ENCODE peak calls at places on chromosome 13, in six cellular contexts. B is IMR-90, R is neuronal stem cell, G is H9, L is trophoblast cell, Z is H1. X is an unnamed sample.

GRCh38 chr13:41505209-41505835 is 48.0 kb downstream of the RGCC start:
- DNase-seq in B (peak), R (no peak), G (no peak), L (peak), Z (no peak), X (peak)

GRCh38 chr13:105904034-105904742 is 631.3 kb downstream of the EFNB2 start:
- DNase-seq in B (no peak), R (no peak), G (no peak), L (peak), Z (no peak), X (no peak)

GRCh38 chr13:111219306-111219705 is 101.1 kb upstream of the TEX29 start:
- DNase-seq in B (peak), R (no peak), G (no peak), L (peak), Z (no peak), X (peak)

GRCh38 chr13:72400859-72401258 is 326.6 kb downstream of the MZT1 start:
- DNase-seq in B (no peak), R (no peak), G (no peak), L (no peak), Z (no peak), X (no peak)

GRCh38 chr13:113650275-113650674 is 7.7 kb downstream of the ATP4B start:
- DNase-seq in B (no peak), R (no peak), G (no peak), L (no peak), Z (no peak), X (no peak)

GRCh38 chr13:42028113-42028799 is 20.2 kb upstream of the DGKH start:
- DNase-seq in B (no peak), R (no peak), G (no peak), L (peak), Z (no peak), X (no peak)

GRCh38 chr13:48562296-48563066 is 29.6 kb upstream of the RCBTB2 start:
- DNase-seq in B (no peak), R (no peak), G (no peak), L (no peak), Z (no peak), X (no peak)

GRCh38 chr13:67392014-67392413 is 161.9 kb upstream of the PCDH9 start:
- DNase-seq in B (no peak), R (no peak), G (no peak), L (no peak), Z (no peak), X (no peak)

GRCh38 chr13:50126378-50127016 is 111.3 kb downstream of the KCNRG start:
- DNase-seq in B (peak), R (peak), G (peak), L (no peak), Z (no peak), X (peak)

GRCh38 chr13:30398601-30399072 is 23.7 kb upstream of the UBE2L5 start:
- DNase-seq in B (peak), R (no peak), G (no peak), L (no peak), Z (no peak), X (no peak)

GRCh38 chr13:30995331-30995730 is 62.9 kb downstream of the TEX26 start:
- DNase-seq in B (no peak), R (no peak), G (no peak), L (no peak), Z (no peak), X (no peak)

GRCh38 chr13:103002279-103002678 is 63.9 kb downstream of the SLC10A2 start:
- DNase-seq in B (no peak), R (no peak), G (no peak), L (peak), Z (no peak), X (no peak)

GRCh38 chr13:35512271-35512920 is 35.9 kb upstream of the MAB21L1 start:
- DNase-seq in B (peak), R (no peak), G (no peak), L (peak), Z (no peak), X (peak)

GRCh38 chr13:97978661-97979450 is 25.4 kb downstream of the IPO5 start:
- DNase-seq in B (peak), R (peak), G (no peak), L (peak), Z (no peak), X (peak)

GRCh38 chr13:51154029-51154555 is 43.0 kb upstream of the C13orf42 start:
- DNase-seq in B (peak), R (no peak), G (no peak), L (peak), Z (no peak), X (peak)

GRCh38 chr13:51158365-51158764 is 47.3 kb upstream of the C13orf42 start:
- DNase-seq in B (no peak), R (no peak), G (peak), L (no peak), Z (no peak), X (no peak)

GRCh38 chr13:51153527-51153926 is 42.5 kb upstream of the C13orf42 start:
- DNase-seq in B (no peak), R (no peak), G (peak), L (peak), Z (no peak), X (no peak)

GRCh38 chr13:51158923-51159322 is 47.8 kb upstream of the C13orf42 start:
- DNase-seq in B (no peak), R (no peak), G (no peak), L (no peak), Z (no peak), X (no peak)

GRCh38 chr13:51156666-51157065 is 45.6 kb upstream of the C13orf42 start:
- DNase-seq in B (no peak), R (no peak), G (no peak), L (no peak), Z (no peak), X (no peak)
- H2BK5ac ChIP-seq in B (no peak), R (no peak), G (no peak), L (no peak), Z (no peak), X (no peak)

DNA sequence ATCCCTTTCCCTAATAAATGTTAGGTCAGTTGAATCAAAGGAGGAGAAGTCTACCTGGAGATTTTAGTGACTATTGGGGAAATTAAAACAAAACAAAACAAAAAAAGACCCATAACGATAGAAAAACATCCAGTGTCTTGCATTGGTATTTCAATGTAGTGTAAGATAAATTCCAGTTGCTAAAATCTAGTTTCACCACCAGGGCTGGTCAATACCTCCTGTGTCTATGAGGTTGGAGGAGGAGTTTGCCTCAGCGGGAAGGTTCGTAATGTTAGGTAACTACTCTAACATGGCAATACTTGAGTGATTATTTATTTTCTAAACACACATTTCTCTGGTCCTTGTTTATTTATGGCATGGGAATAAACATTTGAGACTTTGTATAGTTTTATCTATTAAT is 483.2 kb downstream of the FGF9 start:
- DNase-seq in B (no peak), R (no peak), G (no peak), L (peak), Z (no peak), X (no peak)
- H4K91ac ChIP-seq in B (no peak), R (no peak), G (no peak), L (no peak), Z (no peak), X (no peak)

GRCh38 chr13:21176982-21177284 is 475 bp downstream of the MRPL57 start:
- DNase-seq in B (no peak), R (no peak), G (no peak), L (no peak), Z (no peak), X (no peak)

GRCh38 chr13:21176195-21176981 is at the start of the genes MRPL57 and SKA3:
- DNase-seq in B (peak), R (peak), G (peak), L (peak), Z (peak), X (peak)

GRCh38 chr13:21171420-21171819 is 4.9 kb downstream of the SKA3 start:
- DNase-seq in B (no peak), R (no peak), G (no peak), L (no peak), Z (no peak), X (no peak)

GRCh38 chr13:21181671-21182070 is 5.2 kb downstream of the MRPL57 start:
- DNase-seq in B (no peak), R (no peak), G (no peak), L (no peak), Z (no peak), X (no peak)

DNA sequence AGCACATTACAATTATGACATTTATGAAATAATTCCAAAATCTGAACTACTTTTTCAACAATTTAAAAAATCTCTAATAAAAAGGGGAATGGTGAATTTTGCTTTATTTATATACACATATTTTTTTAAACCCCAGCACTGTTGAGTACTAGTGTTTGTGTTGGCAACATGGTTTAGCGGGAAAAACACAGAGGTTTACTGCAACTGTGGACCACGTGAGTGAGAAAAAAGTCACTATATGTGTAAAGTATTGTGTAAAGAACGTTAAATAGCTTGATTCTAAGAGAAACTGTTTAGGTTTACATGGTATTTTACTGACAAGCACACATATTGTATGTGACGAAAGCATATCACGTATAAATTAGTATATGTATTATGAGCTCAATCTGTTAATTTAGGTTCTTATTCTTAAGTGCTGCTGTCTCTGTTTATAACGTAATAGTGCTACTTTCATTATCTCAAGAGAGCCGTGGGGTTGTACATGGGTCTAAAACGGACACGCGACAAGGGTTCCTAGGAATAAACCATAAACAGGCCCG is 627 bp downstream of the SKA3 start:
- DNase-seq in B (peak), R (no peak), G (no peak), L (peak), Z (no peak), X (no peak)
- H2BK5ac ChIP-seq in B (peak), R (peak), G (peak), L (peak), Z (peak), X (no peak)

DNA sequence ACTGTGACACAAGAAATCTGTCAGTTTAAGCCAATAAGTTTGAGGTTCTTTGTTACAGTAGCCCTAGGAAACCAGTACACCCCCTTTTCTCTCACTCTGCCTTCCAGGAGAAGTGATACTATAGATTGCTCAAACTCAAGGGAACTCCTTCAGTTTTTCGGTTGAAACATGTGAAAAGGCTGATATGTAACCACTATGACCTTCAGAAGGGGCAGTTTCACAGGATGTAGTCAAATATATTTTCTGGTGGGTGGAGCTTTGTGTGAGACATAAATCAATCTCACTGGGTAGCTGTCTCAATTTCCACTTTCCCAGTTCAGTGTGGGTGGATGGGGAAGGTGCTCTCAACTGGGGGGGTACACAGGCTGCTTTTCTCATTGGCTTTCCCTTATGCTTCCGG is 41.7 kb downstream of the HTR2A start:
- DNase-seq in B (no peak), R (no peak), G (no peak), L (no peak), Z (no peak), X (no peak)
- H4K91ac ChIP-seq in B (no peak), R (no peak), G (no peak), L (no peak), Z (no peak), X (no peak)

GRCh38 chr13:33957497-33957905 is 139.6 kb downstream of the RFC3 start:
- DNase-seq in B (no peak), R (no peak), G (no peak), L (no peak), Z (no peak), X (no peak)
- H2BK5ac ChIP-seq in B (no peak), R (no peak), G (no peak), L (no peak), Z (no peak), X (no peak)

GRCh38 chr13:74661851-74662250 is 527.6 kb upstream of the KLF12 start:
- DNase-seq in B (no peak), R (no peak), G (no peak), L (no peak), Z (no peak), X (no peak)
- H4K91ac ChIP-seq in B (no peak), R (no peak), G (no peak), L (no peak), Z (no peak), X (no peak)

GRCh38 chr13:39603424-39603947 is 493 bp upstream of the LHFPL6 start:
- DNase-seq in B (peak), R (no peak), G (peak), L (peak), Z (no peak), X (peak)

GRCh38 chr13:39601636-39602035 is 1.4 kb downstream of the LHFPL6 start:
- DNase-seq in B (no peak), R (no peak), G (no peak), L (no peak), Z (no peak), X (no peak)

GRCh38 chr13:39604736-39605135 is 1.7 kb upstream of the LHFPL6 start:
- DNase-seq in B (no peak), R (no peak), G (no peak), L (peak), Z (no peak), X (no peak)

GRCh38 chr13:39602277-39602613 is 748 bp downstream of the LHFPL6 start:
- DNase-seq in B (no peak), R (no peak), G (no peak), L (no peak), Z (no peak), X (no peak)

GRCh38 chr13:39602614-39603366 is at the start of gene LHFPL6:
- DNase-seq in B (peak), R (peak), G (peak), L (peak), Z (peak), X (peak)
- H2BK5ac ChIP-seq in B (peak), R (peak), G (no peak), L (peak), Z (no peak), X (peak)

GRCh38 chr13:27131202-27131623 is 40.4 kb downstream of the USP12 start:
- DNase-seq in B (peak), R (no peak), G (peak), L (peak), Z (no peak), X (no peak)

GRCh38 chr13:27131906-27132305 is 39.7 kb downstream of the USP12 start:
- DNase-seq in B (no peak), R (no peak), G (no peak), L (no peak), Z (no peak), X (no peak)

GRCh38 chr13:27128825-27129627 is 42.6 kb downstream of the USP12 start:
- DNase-seq in B (no peak), R (no peak), G (no peak), L (peak), Z (no peak), X (no peak)

GRCh38 chr13:27132538-27132937 is 39.1 kb downstream of the USP12 start:
- DNase-seq in B (no peak), R (no peak), G (no peak), L (no peak), Z (no peak), X (no peak)

GRCh38 chr13:27130223-27131015 is 41.2 kb downstream of the USP12 start:
- DNase-seq in B (peak), R (no peak), G (no peak), L (peak), Z (no peak), X (no peak)
- H4K91ac ChIP-seq in B (no peak), R (no peak), G (no peak), L (no peak), Z (no peak), X (no peak)

GRCh38 chr13:28744656-28745055 is 25.9 kb upstream of the SLC46A3 start:
- DNase-seq in B (no peak), R (no peak), G (no peak), L (no peak), Z (no peak), X (no peak)

GRCh38 chr13:28746289-28746612 is 27.5 kb upstream of the SLC46A3 start:
- DNase-seq in B (no peak), R (no peak), G (no peak), L (no peak), Z (no peak), X (no peak)

GRCh38 chr13:28743045-28743444 is 24.3 kb upstream of the SLC46A3 start:
- DNase-seq in B (no peak), R (no peak), G (no peak), L (no peak), Z (no peak), X (no peak)

GRCh38 chr13:28743499-28744083 is 24.8 kb upstream of the SLC46A3 start:
- DNase-seq in B (no peak), R (no peak), G (no peak), L (no peak), Z (no peak), X (no peak)

GRCh38 chr13:28744091-28744536 is 25.3 kb upstream of the SLC46A3 start:
- DNase-seq in B (peak), R (no peak), G (peak), L (peak), Z (no peak), X (peak)
- H2BK5ac ChIP-seq in B (peak), R (no peak), G (no peak), L (no peak), Z (no peak), X (no peak)

X was measured in mesenchymal stem cell.